ENCODE peak calls at places on chromosome 14, in four cellular contexts. T is suprapubic skin, I is SK-N-SH, M is upper lobe of left lung. D is an unnamed sample.
A peak's percentile ranks its signal among the peaks of the same experiment; 100 is the strongest.

GRCh38 chr14:85532981-85533820 is 3.3 kb downstream of the FLRT2 start:
- DNase-seq in T (peak; percentile 76), I (peak; percentile 19), M (peak; percentile 89), D (no peak)

GRCh38 chr14:99972748-99973466 is 92.3 kb upstream of the EVL start:
- DNase-seq in I (no peak), M (no peak), T (no peak), D (no peak)

GRCh38 chr14:103442288-103442687 is 57.1 kb downstream of the MARK3 start:
- DNase-seq in I (no peak), M (peak; percentile 20), T (no peak), D (no peak)

GRCh38 chr14:53742226-53742607 is 214.4 kb downstream of the BMP4 start:
- DNase-seq in T (no peak), I (no peak), M (no peak), D (no peak)

GRCh38 chr14:78788467-78789360 is 618.5 kb downstream of the NRXN3 start:
- DNase-seq in T (no peak), I (no peak), M (no peak), D (no peak)

GRCh38 chr14:38608244-38608643 is 352.4 kb upstream of the CLEC14A start:
- DNase-seq in T (no peak), M (no peak), I (no peak), D (no peak)

GRCh38 chr14:55194656-55195355 is 3.4 kb upstream of the DLGAP5 start:
- DNase-seq in M (no peak), I (no peak), T (no peak), D (no peak)

GRCh38 chr14:65164068-65164824 is 61.9 kb upstream of the MAX start:
- DNase-seq in M (no peak), T (no peak), I (peak; percentile 63), D (no peak)

GRCh38 chr14:103698380-103699260 is 16.6 kb downstream of the XRCC3 start:
- DNase-seq in I (no peak), M (peak; percentile 89), T (peak; percentile 70), D (peak; percentile 82)

GRCh38 chr14:101758913-101759593 is 2.5 kb upstream of the PPP2R5C start:
- DNase-seq in I (no peak), M (no peak), T (no peak), D (no peak)

GRCh38 chr14:42214981-42215491 is 608.4 kb downstream of the LRFN5 start:
- DNase-seq in M (no peak), T (no peak), I (no peak), D (no peak)

GRCh38 chr14:22691171-22691570 is 47.0 kb upstream of the OR6J1 start:
- DNase-seq in T (no peak), M (no peak), I (no peak), D (no peak)

GRCh38 chr14:20667957-20668356 is 16.4 kb upstream of the RNASE4 start:
- DNase-seq in I (no peak), T (no peak), M (no peak), D (no peak)

GRCh38 chr14:105562713-105563346 is 36.4 kb downstream of the TMEM121 start:
- DNase-seq in I (no peak), T (no peak), M (no peak), D (no peak)

GRCh38 chr14:73280903-73281302 is 43.6 kb downstream of the PAPLN start:
- DNase-seq in I (no peak), T (no peak), M (no peak), D (no peak)

GRCh38 chr14:80549141-80549540 is 337.8 kb upstream of the DIO2 start:
- DNase-seq in T (no peak), M (no peak), I (no peak), D (no peak)

GRCh38 chr14:32608880-32609279 is 279.8 kb downstream of the AKAP6 start:
- DNase-seq in M (no peak), I (no peak), T (no peak), D (no peak)

GRCh38 chr14:96086032-96086431 is 46.9 kb downstream of the C14orf132 start:
- DNase-seq in T (no peak), M (no peak), I (no peak), D (no peak)

DNA sequence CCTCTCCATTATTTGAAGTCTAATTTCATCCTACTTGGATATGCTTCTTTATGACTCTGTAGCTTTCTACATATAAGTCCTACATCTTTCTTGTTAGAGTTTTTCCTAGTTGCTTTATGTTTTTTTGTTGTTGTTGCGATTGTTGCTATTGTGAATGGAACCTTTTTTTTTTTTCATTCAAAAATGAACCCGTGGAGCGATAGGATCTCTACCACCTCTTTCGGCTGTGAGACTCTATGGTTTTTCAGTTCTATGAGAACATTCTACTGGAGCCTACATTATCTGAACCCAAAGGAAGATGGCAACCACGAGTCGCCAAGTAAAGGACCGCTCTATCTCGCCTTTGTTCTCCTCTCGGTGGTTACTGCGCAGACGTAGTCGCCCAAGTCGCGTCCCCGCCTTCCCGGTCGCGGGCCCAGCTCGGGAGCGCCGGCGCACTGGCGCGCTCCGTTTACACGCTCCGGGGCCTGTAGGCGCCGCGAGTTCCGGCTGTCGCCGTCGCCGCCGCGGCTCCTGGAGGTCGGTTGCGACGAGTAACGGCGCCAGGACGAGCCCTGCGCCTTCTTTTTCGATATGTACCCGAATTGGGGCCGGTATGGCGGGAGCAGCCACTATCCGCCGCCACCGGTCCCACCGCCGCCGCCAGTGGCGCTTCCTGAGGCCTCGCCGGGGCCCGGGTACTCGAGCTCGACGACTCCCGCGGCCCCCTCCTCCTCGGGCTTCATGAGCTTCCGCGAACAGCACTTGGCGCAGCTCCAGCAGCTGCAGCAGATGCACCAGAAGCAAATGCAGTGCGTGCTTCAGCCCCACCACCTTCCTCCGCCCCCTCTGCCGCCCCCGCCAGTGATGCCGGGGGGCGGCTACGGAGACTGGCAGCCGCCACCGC is at the start of gene YLPM1:
- DNase-seq in I (peak; percentile 94), T (peak; percentile 94), M (peak; percentile 98), D (peak; percentile 94)
- TF ChIP-seq EP300 in I (peak; percentile 57), T (no peak), M (no peak), D (no peak)

GRCh38 chr14:71586131-71586893 is 345.9 kb upstream of the RGS6 start:
- DNase-seq in M (no peak), I (peak; percentile 20), T (no peak), D (no peak)
- TF ChIP-seq POLR2AphosphoS5 in M (no peak), I (no peak), T (no peak), D (no peak)

GRCh38 chr14:50812856-50813543 is 18.0 kb downstream of the NIN start:
- DNase-seq in T (no peak), I (no peak), M (no peak), D (no peak)
- H3K27ac ChIP-seq in T (no peak overlapping the region), I (no peak overlapping the region), M (peak overlapping the region; percentile 0), D (no peak overlapping the region)

GRCh38 chr14:67487937-67488893 is at the start of gene TMEM229B:
- DNase-seq in M (no peak), T (no peak), I (no peak), D (peak; percentile 74)
- TF ChIP-seq EP300 in M (no peak), T (no peak), I (no peak), D (no peak)

DNA sequence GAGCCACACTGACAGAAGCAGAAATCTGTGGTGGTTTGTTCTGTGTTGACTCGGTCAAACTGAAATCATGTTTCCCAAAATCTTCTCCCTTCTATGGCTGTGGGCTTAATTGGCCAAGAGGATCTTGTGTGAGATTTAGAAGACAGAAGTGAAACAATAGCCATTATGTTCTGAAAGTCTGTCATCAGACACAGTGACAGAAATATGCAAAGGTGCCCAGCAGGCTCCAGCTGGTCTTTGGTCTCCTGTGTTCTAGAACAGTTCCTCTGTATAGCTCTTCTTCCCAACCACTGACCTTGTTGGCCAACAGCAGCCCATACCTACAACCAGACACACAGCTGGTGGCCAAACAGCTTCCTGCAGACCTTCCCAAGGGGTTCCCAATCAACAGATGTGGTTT is 25.0 kb upstream of the COCH start:
- DNase-seq in T (no peak), M (no peak), I (no peak), D (peak; percentile 17)
- TF ChIP-seq POLR2AphosphoS5 in T (no peak), M (no peak), I (no peak), D (no peak)

D was measured in transverse colon.